ENCODE peak calls at places on chromosomes 2 and 18, in ten cellular contexts. M is A549; R is substantia nigra; A is thoracic aorta; L is heart right ventricle; N is H9; H is CD4-positive, alpha-beta T cell; E is psoas muscle; K is CD4-positive, alpha-beta memory T cell; S is AG04450. B is an unnamed sample.

GRCh38 chr2:195622966-195623365 is 34.1 kb upstream of the SLC39A10 start:
- DNase-seq in M (peak), R (no peak), A (no peak), L (no peak), N (no peak), H (no peak), E (no peak), K (no peak), S (no peak), B (no peak)

GRCh38 chr2:129233751-129234406 is 745.6 kb upstream of the RAB6C start:
- DNase-seq in M (peak), R (no peak), A (no peak), L (no peak), N (no peak), H (no peak), E (no peak), K (no peak), S (no peak), B (no peak)

GRCh38 chr2:190635781-190636180 is 13.1 kb upstream of the NAB1 start:
- DNase-seq in M (peak), R (no peak), A (no peak), L (no peak), N (no peak), H (no peak), E (no peak), K (no peak), S (no peak), B (no peak)

GRCh38 chr2:120140866-120141265 is 82.3 kb downstream of the TMEM185B start:
- DNase-seq in M (no peak), R (no peak), A (no peak), L (no peak), N (no peak), H (no peak), E (no peak), K (no peak), S (no peak), B (no peak)

GRCh38 chr18:31056296-31056695 is 13.8 kb upstream of the DSC3 start:
- DNase-seq in M (no peak), R (no peak), A (no peak), L (no peak), N (no peak), H (no peak), E (no peak), K (no peak), S (no peak), B (no peak)

GRCh38 chr18:2395427-2396161 is 175.7 kb downstream of the METTL4 start:
- DNase-seq in M (no peak), R (no peak), A (no peak), L (no peak), N (no peak), H (no peak), E (no peak), K (no peak), S (no peak), B (no peak)

GRCh38 chr2:46497726-46498125 is 18.4 kb downstream of the TMEM247 start:
- DNase-seq in M (no peak), R (no peak), A (no peak), L (no peak), N (no peak), H (no peak), E (no peak), K (no peak), S (no peak), B (no peak)

GRCh38 chr2:195687320-195688086 is 30.5 kb downstream of the SLC39A10 start:
- DNase-seq in M (no peak), R (no peak), A (no peak), L (no peak), N (no peak), H (no peak), E (no peak), K (no peak), S (no peak), B (no peak)

GRCh38 chr2:19228720-19229119 is 129.7 kb downstream of the OSR1 start:
- DNase-seq in M (no peak), R (no peak), A (no peak), L (no peak), N (peak), H (no peak), E (no peak), K (no peak), S (no peak), B (no peak)

GRCh38 chr18:13378150-13378549 is 159.6 kb downstream of the LDLRAD4 start:
- DNase-seq in M (no peak), R (no peak), A (no peak), L (no peak), N (no peak), H (no peak), E (no peak), K (peak), S (no peak), B (no peak)

GRCh38 chr2:72561621-72562318 is 264.1 kb downstream of the EXOC6B start:
- DNase-seq in M (peak), R (no peak), A (no peak), L (no peak), N (no peak), H (no peak), E (no peak), K (no peak), S (peak), B (no peak)

GRCh38 chr2:235500761-235501662 is 7.2 kb downstream of the AGAP1 start:
- DNase-seq in M (no peak), R (no peak), A (no peak), L (no peak), N (no peak), H (no peak), E (no peak), K (no peak), S (no peak), B (no peak)

GRCh38 chr2:128625421-128625820 is 306.8 kb upstream of the HS6ST1 start:
- DNase-seq in M (no peak), R (no peak), A (no peak), L (no peak), N (no peak), H (no peak), E (no peak), K (no peak), S (no peak), B (no peak)

GRCh38 chr2:226934546-226935243 is 98.8 kb downstream of the RHBDD1 start:
- DNase-seq in M (no peak), R (no peak), A (no peak), L (no peak), N (no peak), H (no peak), E (no peak), K (no peak), S (no peak), B (no peak)

GRCh38 chr2:105904938-105905337 is 160.2 kb downstream of the NCK2 start:
- DNase-seq in M (no peak), R (no peak), A (no peak), L (no peak), N (no peak), H (no peak), E (no peak), K (no peak), S (no peak), B (no peak)

GRCh38 chr2:174174741-174175140 is 73.6 kb downstream of the OLA1 start:
- DNase-seq in M (no peak), R (no peak), A (no peak), L (no peak), N (no peak), H (no peak), E (no peak), K (no peak), S (no peak), B (no peak)

GRCh38 chr2:105856576-105856975 is 111.9 kb downstream of the NCK2 start:
- DNase-seq in M (no peak), R (no peak), A (no peak), L (no peak), N (no peak), H (no peak), E (no peak), K (peak), S (no peak), B (no peak)

GRCh38 chr18:28728891-28729290 is 552.0 kb upstream of the CDH2 start:
- DNase-seq in M (no peak), R (no peak), A (no peak), L (no peak), N (no peak), H (no peak), E (no peak), K (no peak), S (no peak), B (no peak)

GRCh38 chr2:72031346-72032115 is 116.1 kb downstream of the CYP26B1 start:
- DNase-seq in M (no peak), R (no peak), A (no peak), L (peak), N (peak), H (no peak), E (no peak), K (no peak), S (no peak), B (peak)

GRCh38 chr18:62157843-62158242 is 29.0 kb downstream of the PIGN start:
- DNase-seq in M (no peak), R (no peak), A (no peak), L (no peak), N (no peak), H (no peak), E (no peak), K (no peak), S (no peak), B (no peak)

GRCh38 chr2:47076586-47077441 is 78.3 kb downstream of the STPG4 start:
- DNase-seq in M (peak), R (no peak), A (peak), L (no peak), N (no peak), H (no peak), E (peak), K (no peak), S (peak), B (peak)

GRCh38 chr2:65666156-65666725 is 233.8 kb upstream of the SPRED2 start:
- DNase-seq in M (no peak), R (no peak), A (no peak), L (no peak), N (no peak), H (no peak), E (no peak), K (no peak), S (peak), B (no peak)

GRCh38 chr2:127864877-127865276 is 6.9 kb upstream of the POLR2D start:
- DNase-seq in M (peak), R (no peak), A (no peak), L (no peak), N (no peak), H (no peak), E (no peak), K (no peak), S (no peak), B (no peak)

GRCh38 chr2:157857881-157858280 is 18.2 kb downstream of the ACVR1 start:
- DNase-seq in M (peak), R (no peak), A (no peak), L (no peak), N (no peak), H (no peak), E (no peak), K (no peak), S (no peak), B (no peak)

GRCh38 chr2:127429291-127429690 is 11.1 kb downstream of the PROC start:
- DNase-seq in M (no peak), R (no peak), A (no peak), L (no peak), N (no peak), H (no peak), E (no peak), K (no peak), S (no peak), B (no peak)

GRCh38 chr2:159136405-159136804 is 150.1 kb downstream of the WDSUB1 start:
- DNase-seq in M (no peak), R (no peak), A (no peak), L (no peak), N (no peak), H (no peak), E (no peak), K (no peak), S (no peak), B (no peak)

GRCh38 chr2:161172901-161173540 is 12.8 kb downstream of the TANK start:
- DNase-seq in M (no peak), R (no peak), A (no peak), L (no peak), N (no peak), H (no peak), E (no peak), K (no peak), S (no peak), B (no peak)

GRCh38 chr2:148666555-148666954 is 22.0 kb downstream of the EPC2 start:
- DNase-seq in M (no peak), R (no peak), A (no peak), L (no peak), N (no peak), H (no peak), E (no peak), K (no peak), S (no peak), B (no peak)

GRCh38 chr2:28300921-28301341 is 91.7 kb upstream of the FOSL2 start:
- DNase-seq in M (no peak), R (no peak), A (no peak), L (no peak), N (no peak), H (no peak), E (no peak), K (no peak), S (peak), B (no peak)

GRCh38 chr2:44928660-44929471 is 12.6 kb upstream of the SIX3 start:
- DNase-seq in M (no peak), R (no peak), A (no peak), L (no peak), N (peak), H (no peak), E (no peak), K (no peak), S (no peak), B (no peak)

GRCh38 chr2:96142217-96143113 is 2.8 kb downstream of the DUSP2 start:
- DNase-seq in M (no peak), R (no peak), A (no peak), L (no peak), N (peak), H (peak), E (no peak), K (peak), S (no peak), B (no peak)

GRCh38 chr2:71672640-71673401 is 219.5 kb downstream of the DYSF start:
- DNase-seq in M (no peak), R (no peak), A (no peak), L (no peak), N (peak), H (no peak), E (no peak), K (no peak), S (no peak), B (peak)

GRCh38 chr18:12849548-12849947 is 34.5 kb downstream of the PTPN2 start:
- DNase-seq in M (no peak), R (no peak), A (no peak), L (no peak), N (no peak), H (no peak), E (no peak), K (no peak), S (no peak), B (no peak)

GRCh38 chr2:226578373-226578772 is 221.2 kb downstream of the IRS1 start:
- DNase-seq in M (no peak), R (no peak), A (no peak), L (no peak), N (no peak), H (no peak), E (no peak), K (no peak), S (no peak), B (no peak)

GRCh38 chr2:102241616-102242260 is 54.9 kb downstream of the IL1RL2 start:
- DNase-seq in M (no peak), R (no peak), A (no peak), L (no peak), N (no peak), H (no peak), E (no peak), K (no peak), S (no peak), B (no peak)

GRCh38 chr18:36464126-36464651 is 166.7 kb downstream of the FHOD3 start:
- DNase-seq in M (no peak), R (no peak), A (no peak), L (no peak), N (no peak), H (no peak), E (no peak), K (no peak), S (no peak), B (no peak)

DNA sequence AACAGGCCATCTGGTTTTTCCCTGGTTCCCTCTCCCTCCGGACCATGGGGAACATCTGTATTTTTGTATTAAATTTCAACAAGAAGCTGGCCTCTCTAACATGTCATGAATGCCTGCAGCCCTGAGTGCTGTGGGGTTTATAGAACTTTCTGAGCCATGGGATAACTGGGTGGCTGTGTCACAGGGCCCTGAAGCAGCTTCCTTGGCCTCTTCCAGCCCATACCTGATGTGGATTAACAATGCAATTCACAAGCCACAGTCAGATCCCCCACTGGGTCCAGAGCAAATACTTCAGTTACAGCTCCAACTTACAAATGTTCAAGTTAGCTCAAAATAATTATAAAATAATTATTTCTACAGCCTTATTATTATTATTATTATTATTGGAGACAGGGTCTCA is 307.8 kb upstream of the CELF4 start:
- DNase-seq in M (no peak), R (no peak), A (no peak), L (no peak), N (no peak), H (no peak), E (no peak), K (no peak), S (no peak), B (no peak)
- H3K27ac ChIP-seq in M (no peak), R (no peak), A (no peak), L (no peak), N (no peak), H (no peak), E (no peak), K (no peak), S (no peak), B (no peak)

DNA sequence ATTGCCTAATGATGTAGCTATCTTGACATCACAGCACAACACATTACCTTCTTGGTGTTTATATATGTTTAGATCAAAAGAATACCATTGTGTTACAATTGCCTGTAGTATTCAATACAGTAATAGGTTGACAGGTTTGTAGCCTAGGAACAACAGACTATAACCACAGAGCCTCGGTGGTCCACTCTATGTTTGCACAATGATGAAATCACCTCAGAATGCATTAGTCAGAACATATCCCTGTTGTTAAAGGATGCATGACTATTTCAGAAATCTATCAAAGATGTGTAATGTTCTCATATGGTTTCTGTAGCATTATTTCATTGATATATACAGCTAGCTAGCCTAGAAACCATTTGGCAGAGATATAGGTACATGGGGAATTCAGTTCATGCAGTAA is 8.9 kb downstream of the METTL5 start:
- DNase-seq in M (peak), R (no peak), A (no peak), L (no peak), N (no peak), H (no peak), E (no peak), K (no peak), S (peak), B (no peak)
- H3K27ac ChIP-seq in M (no peak), R (no peak), A (no peak), L (no peak), N (no peak), H (no peak), E (no peak), K (no peak), S (no peak), B (no peak)

GRCh38 chr2:220460257-220460985 is 833.0 kb downstream of the SLC4A3 start:
- DNase-seq in M (peak), R (no peak), A (no peak), L (no peak), N (no peak), H (no peak), E (no peak), K (no peak), S (no peak), B (no peak)
- H3K27ac ChIP-seq in M (no peak), R (no peak), A (no peak), L (no peak), N (no peak), H (no peak), E (no peak), K (no peak), S (no peak), B (no peak)

DNA sequence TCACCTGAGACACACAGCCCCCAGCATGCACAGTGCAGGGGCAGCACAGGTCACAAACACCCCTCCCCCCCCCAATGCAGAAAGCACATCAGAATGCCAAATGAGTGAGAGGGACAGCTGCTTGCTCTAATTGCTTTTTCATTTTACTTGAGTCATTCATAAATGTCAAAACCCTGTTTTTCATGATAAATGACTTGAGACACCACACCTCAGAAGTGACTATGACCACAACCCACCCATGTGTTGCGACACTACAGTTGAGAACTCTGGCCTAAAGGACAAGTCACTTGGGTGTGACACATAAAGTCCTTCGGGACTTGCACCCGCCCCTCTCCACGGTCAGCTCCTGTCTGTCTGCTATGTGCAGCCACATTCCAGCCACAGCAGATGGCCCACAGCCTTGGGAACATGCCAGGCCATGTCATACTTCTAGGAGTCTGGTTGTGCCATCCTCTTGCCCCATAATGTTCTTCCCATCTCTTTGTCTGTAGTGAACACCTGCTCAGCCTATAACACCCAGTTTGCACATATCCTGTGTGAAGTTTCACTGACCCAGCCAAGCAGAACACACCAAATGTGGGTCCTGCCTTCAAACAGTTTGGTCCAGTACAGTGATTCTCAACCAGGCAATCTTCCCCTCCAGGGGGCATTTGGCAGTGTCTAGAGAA is 30.2 kb upstream of the RIOK3 start:
- DNase-seq in M (peak), R (no peak), A (peak), L (no peak), N (no peak), H (no peak), E (peak), K (no peak), S (no peak), B (no peak)
- H3K27ac ChIP-seq in M (peak), R (no peak), A (no peak), L (no peak), N (no peak), H (no peak), E (peak), K (no peak), S (no peak), B (no peak)

GRCh38 chr2:23456881-23457760 is 72.1 kb downstream of the KLHL29 start:
- DNase-seq in M (no peak), R (no peak), A (no peak), L (no peak), N (no peak), H (no peak), E (no peak), K (no peak), S (peak), B (no peak)

GRCh38 chr2:23452397-23452796 is 67.4 kb downstream of the KLHL29 start:
- DNase-seq in M (no peak), R (no peak), A (no peak), L (no peak), N (no peak), H (no peak), E (no peak), K (no peak), S (no peak), B (no peak)

GRCh38 chr2:23454501-23455120 is 69.6 kb downstream of the KLHL29 start:
- DNase-seq in M (no peak), R (no peak), A (no peak), L (no peak), N (no peak), H (no peak), E (no peak), K (no peak), S (no peak), B (no peak)

GRCh38 chr2:23452853-23453420 is 68.0 kb downstream of the KLHL29 start:
- DNase-seq in M (no peak), R (no peak), A (no peak), L (no peak), N (no peak), H (peak), E (no peak), K (peak), S (no peak), B (no peak)

GRCh38 chr2:23453936-23454460 is 69.0 kb downstream of the KLHL29 start:
- DNase-seq in M (no peak), R (no peak), A (no peak), L (no peak), N (no peak), H (no peak), E (no peak), K (no peak), S (no peak), B (no peak)
- H3K27ac ChIP-seq in M (no peak), R (no peak), A (no peak), L (peak), N (no peak), H (no peak), E (no peak), K (no peak), S (no peak), B (no peak)

B was measured in tibial artery.